ENCODE peak calls at places on chromosomes 16 and 17, in eight cellular contexts. V, X, K, S, O, A, P and Z are unnamed samples.

GRCh38 chr17:76944477-76944876 is 76.3 kb downstream of the MGAT5B start:
- DNase-seq in V (no peak), X (no peak), K (no peak), S (no peak), O (no peak), A (no peak), P (peak; percentile 39), Z (no peak)

GRCh38 chr16:29806641-29807425 is 504 bp downstream of the MAZ start:
- DNase-seq in V (no peak), X (no peak), K (peak; percentile 90), S (peak; percentile 62), O (no peak), A (peak; percentile 75), P (peak; percentile 91), Z (peak; percentile 55)

GRCh38 chr16:66382171-66382965 is 15.9 kb downstream of the CDH5 start:
- DNase-seq in V (peak; percentile 98), X (peak; percentile 33), K (no peak), S (no peak), O (no peak), A (no peak), P (no peak), Z (no peak)

GRCh38 chr16:62548095-62548494 is 511.9 kb upstream of the CDH8 start:
- DNase-seq in V (no peak), X (no peak), K (no peak), S (no peak), O (no peak), A (no peak), P (no peak), Z (no peak)

GRCh38 chr16:65919116-65919515 is 447.4 kb upstream of the CDH5 start:
- DNase-seq in V (no peak), X (no peak), K (no peak), S (no peak), O (no peak), A (no peak), P (no peak), Z (no peak)

GRCh38 chr17:64471440-64471839 is 22.5 kb downstream of the MILR1 start:
- DNase-seq in V (no peak), X (no peak), K (no peak), S (no peak), O (no peak), A (no peak), P (no peak), Z (no peak)

GRCh38 chr17:41404024-41404651 is 6.7 kb upstream of the KRT31 start:
- DNase-seq in V (peak; percentile 100), X (no peak), K (peak; percentile 79), S (no peak), O (no peak), A (peak; percentile 81), P (no peak), Z (no peak)

GRCh38 chr16:68778551-68779231 is 41.6 kb downstream of the CDH1 start:
- DNase-seq in V (peak; percentile 84), X (peak; percentile 52), K (no peak), S (no peak), O (peak; percentile 43), A (peak; percentile 67), P (no peak), Z (no peak)

GRCh38 chr17:35210741-35211140 is 16.5 kb upstream of the SLC35G3 start:
- DNase-seq in V (no peak), X (no peak), K (no peak), S (no peak), O (no peak), A (no peak), P (no peak), Z (no peak)

GRCh38 chr17:40090234-40091111 is 9.9 kb downstream of the NR1D1 start:
- DNase-seq in V (no peak), X (no peak), K (no peak), S (no peak), O (no peak), A (no peak), P (no peak), Z (no peak)

GRCh38 chr17:57649731-57650484 is 95.2 kb downstream of the CCDC182 start:
- DNase-seq in V (peak; percentile 10), X (no peak), K (peak; percentile 17), S (no peak), O (no peak), A (no peak), P (no peak), Z (no peak)

GRCh38 chr17:31702040-31702439 is 157.0 kb downstream of the COPRS start:
- DNase-seq in V (no peak), X (no peak), K (peak; percentile 77), S (no peak), O (no peak), A (no peak), P (no peak), Z (no peak)

GRCh38 chr17:18318122-18318521 is 3.0 kb downstream of the SMCR8 start:
- DNase-seq in V (no peak), X (no peak), K (no peak), S (no peak), O (no peak), A (no peak), P (no peak), Z (no peak)

GRCh38 chr17:2563543-2563942 is 29.9 kb upstream of the PAFAH1B1 start:
- DNase-seq in V (peak; percentile 81), X (no peak), K (no peak), S (no peak), O (no peak), A (no peak), P (no peak), Z (no peak)

GRCh38 chr17:31392002-31392855 is 754 bp downstream of the RAB11FIP4 start:
- DNase-seq in V (no peak), X (no peak), K (no peak), S (peak; percentile 36), O (no peak), A (no peak), P (peak; percentile 82), Z (peak; percentile 25)

GRCh38 chr17:10041287-10041612 is 136.2 kb upstream of the RCVRN start:
- DNase-seq in V (no peak), X (no peak), K (no peak), S (no peak), O (no peak), A (no peak), P (no peak), Z (no peak)

GRCh38 chr16:28549301-28549899 is 4.3 kb upstream of the SGF29 start:
- DNase-seq in V (peak; percentile 34), X (no peak), K (peak; percentile 76), S (no peak), O (no peak), A (peak; percentile 41), P (no peak), Z (no peak)

GRCh38 chr17:30334421-30334820 is 564 bp upstream of the TMIGD1 start:
- DNase-seq in V (no peak), X (no peak), K (no peak), S (no peak), O (no peak), A (no peak), P (no peak), Z (no peak)

GRCh38 chr17:1931759-1932579 is 93.2 kb downstream of the RTN4RL1 start:
- DNase-seq in V (peak; percentile 35), X (no peak), K (no peak), S (no peak), O (no peak), A (no peak), P (peak; percentile 79), Z (no peak)

DNA sequence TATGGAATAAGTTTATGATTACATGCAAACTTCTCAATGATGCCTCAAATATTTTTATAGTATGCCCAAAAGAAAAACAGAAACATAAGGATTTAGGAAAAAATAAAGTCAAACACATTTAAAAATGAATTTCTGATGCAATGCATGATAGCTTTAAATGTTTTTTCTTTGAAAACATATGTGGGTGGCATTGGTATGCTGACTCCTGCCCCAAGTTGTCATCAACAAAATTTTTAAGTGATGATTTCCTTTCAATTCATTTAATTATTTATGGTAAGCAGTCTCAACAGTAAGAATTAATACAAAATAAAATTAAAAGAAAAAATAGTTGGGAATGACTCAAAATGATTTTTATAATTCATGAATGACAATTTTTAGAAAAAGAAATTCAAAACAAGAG is 104.9 kb downstream of the CEP112 start:
- DNase-seq in V (no peak), X (no peak), K (no peak), S (no peak), O (no peak), A (no peak), P (no peak), Z (no peak)
- TF ChIP-seq CTCF in V (no peak), X (no peak), K (no peak), S (no peak), O (no peak), A (no peak), P (no peak), Z (no peak)

GRCh38 chr16:9949396-9949795 is 232.8 kb downstream of the GRIN2A start:
- DNase-seq in V (no peak), X (no peak), K (no peak), S (no peak), O (no peak), A (no peak), P (no peak), Z (no peak)

GRCh38 chr16:9943121-9943520 is 239.1 kb downstream of the GRIN2A start:
- DNase-seq in V (no peak), X (no peak), K (no peak), S (no peak), O (no peak), A (no peak), P (no peak), Z (no peak)

GRCh38 chr16:9941245-9941644 is 241.0 kb downstream of the GRIN2A start:
- DNase-seq in V (no peak), X (no peak), K (no peak), S (no peak), O (no peak), A (no peak), P (no peak), Z (no peak)

GRCh38 chr16:9948933-9949332 is 233.3 kb downstream of the GRIN2A start:
- DNase-seq in V (no peak), X (no peak), K (no peak), S (no peak), O (no peak), A (no peak), P (no peak), Z (no peak)

GRCh38 chr16:9946022-9946720 is 236.1 kb downstream of the GRIN2A start:
- DNase-seq in V (no peak), X (no peak), K (no peak), S (no peak), O (no peak), A (no peak), P (no peak), Z (no peak)
- TF ChIP-seq CTCF in V (no peak), X (no peak), K (no peak), S (no peak), O (no peak), A (no peak), P (no peak), Z (no peak)

DNA sequence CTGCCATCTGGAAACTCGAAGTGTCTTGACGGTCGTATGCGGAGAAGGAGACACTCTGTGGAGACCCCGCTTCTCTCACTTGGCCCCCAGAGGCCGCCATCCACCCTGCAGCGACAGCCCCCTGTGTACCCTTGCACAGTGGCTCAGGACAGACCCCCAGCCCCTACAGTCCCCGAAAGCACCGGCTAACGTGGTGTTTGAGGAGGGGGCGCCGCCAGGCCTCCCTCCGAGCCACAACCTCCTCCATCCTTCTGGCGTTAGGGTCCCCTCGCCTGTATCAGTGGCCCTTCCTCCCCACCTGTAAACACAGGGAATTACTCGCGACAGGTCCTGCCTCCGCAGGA is 73.6 kb downstream of the LMF1 start:
- DNase-seq in V (no peak), X (no peak), K (no peak), S (no peak), O (no peak), A (no peak), P (peak; percentile 72), Z (no peak)
- TF ChIP-seq CTCF in V (no peak), X (no peak), K (no peak), S (no peak), O (no peak), A (no peak), P (no peak), Z (no peak)

GRCh38 chr16:1257561-1258217 is 1.8 kb downstream of the TPSD1 start:
- DNase-seq in V (no peak), X (no peak), K (no peak), S (no peak), O (no peak), A (no peak), P (peak; percentile 75), Z (no peak)
- TF ChIP-seq CTCF in V (no peak), X (no peak), K (no peak), S (no peak), O (no peak), A (no peak), P (no peak), Z (no peak)